ENCODE peak calls at places on chromosome 6, in ten cellular contexts. W, T, O, Q, L, B, H, A, Z and Y are unnamed samples.

GRCh38 chr6:104940881-104941693 is 15.8 kb upstream of the LIN28B start:
- DNase-seq in W (peak; percentile 26), T (no peak), O (no peak), Q (no peak), L (no peak), B (no peak), H (no peak), A (peak; percentile 16), Z (no peak), Y (peak; percentile 3)

GRCh38 chr6:73285674-73286283 is 22.8 kb upstream of the KHDC1 start:
- DNase-seq in W (peak; percentile 79), T (no peak), O (peak; percentile 55), Q (no peak), L (no peak), B (no peak), H (peak; percentile 37), A (no peak), Z (peak; percentile 23), Y (no peak)

GRCh38 chr6:66599541-66599940 is 892.5 kb upstream of the EYS start:
- DNase-seq in W (peak; percentile 22), T (no peak), O (no peak), Q (no peak), L (no peak), B (no peak), H (no peak), A (no peak), Z (no peak), Y (no peak)

GRCh38 chr6:21593927-21594421 is 423 bp downstream of the SOX4 start:
- DNase-seq in W (peak; percentile 67), T (no peak), O (peak; percentile 70), Q (no peak), L (no peak), B (peak; percentile 35), H (peak; percentile 55), A (peak; percentile 46), Z (no peak), Y (no peak)

GRCh38 chr6:88492241-88492640 is 326.1 kb upstream of the CNR1 start:
- DNase-seq in W (peak; percentile 65), T (no peak), O (no peak), Q (no peak), L (no peak), B (no peak), H (no peak), A (no peak), Z (no peak), Y (no peak)

GRCh38 chr6:3977875-3978711 is 100.8 kb downstream of the FAM217A start:
- DNase-seq in W (peak; percentile 94), T (no peak), O (peak; percentile 91), Q (no peak), L (no peak), B (peak; percentile 16), H (peak; percentile 54), A (peak; percentile 16), Z (peak; percentile 74), Y (peak; percentile 64)

GRCh38 chr6:158817298-158818007 is 1.7 kb downstream of the EZR start:
- DNase-seq in W (no peak), T (peak; percentile 85), O (no peak), Q (peak; percentile 10), L (no peak), B (peak; percentile 83), H (peak; percentile 58), A (peak; percentile 68), Z (no peak), Y (no peak)

GRCh38 chr6:156948807-156949206 is 171.6 kb downstream of the ARID1B start:
- DNase-seq in W (peak; percentile 82), T (no peak), O (peak; percentile 85), Q (no peak), L (no peak), B (no peak), H (peak; percentile 19), A (no peak), Z (peak; percentile 41), Y (no peak)

DNA sequence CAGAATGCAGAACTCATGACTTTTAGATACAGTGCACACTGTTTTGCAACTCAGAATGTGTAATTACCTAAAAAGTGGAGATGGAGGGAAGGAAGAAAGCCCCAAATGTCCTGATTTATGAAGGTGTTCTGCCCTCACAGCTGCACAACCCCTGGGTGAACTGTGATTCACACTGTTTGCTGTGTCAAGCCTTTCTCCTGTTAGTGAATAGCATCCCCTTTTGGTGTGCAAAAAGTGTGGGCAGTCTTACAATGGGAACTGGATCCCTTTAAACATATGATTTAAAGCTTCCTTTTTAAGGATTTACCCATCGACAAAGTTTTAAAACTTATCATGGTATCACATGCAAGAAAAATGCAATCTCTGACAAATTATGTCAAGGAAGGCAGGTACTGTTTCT is 633.4 kb upstream of the EPHA7 start:
- DNase-seq in W (peak; percentile 41), T (no peak), O (no peak), Q (no peak), L (no peak), B (no peak), H (no peak), A (no peak), Z (no peak), Y (no peak)
- TF ChIP-seq CTCF in W (peak; percentile 25), T (no peak), O (no peak), Q (no peak), L (no peak), B (no peak), H (no peak), A (no peak), Z (no peak), Y (no peak)

GRCh38 chr6:1766663-1767062 is 156.9 kb downstream of the FOXC1 start:
- DNase-seq in W (peak; percentile 38), T (no peak), O (no peak), Q (no peak), L (no peak), B (no peak), H (no peak), A (peak; percentile 39), Z (no peak), Y (no peak)

GRCh38 chr6:1765160-1765900 is 155.6 kb downstream of the FOXC1 start:
- DNase-seq in W (no peak), T (no peak), O (no peak), Q (no peak), L (no peak), B (no peak), H (no peak), A (no peak), Z (no peak), Y (no peak)

GRCh38 chr6:1770435-1770843 is 160.7 kb downstream of the FOXC1 start:
- DNase-seq in W (no peak), T (no peak), O (peak; percentile 6), Q (no peak), L (no peak), B (no peak), H (no peak), A (no peak), Z (no peak), Y (no peak)

GRCh38 chr6:1764584-1764983 is 154.9 kb downstream of the FOXC1 start:
- DNase-seq in W (no peak), T (no peak), O (no peak), Q (no peak), L (no peak), B (no peak), H (no peak), A (no peak), Z (no peak), Y (no peak)

DNA sequence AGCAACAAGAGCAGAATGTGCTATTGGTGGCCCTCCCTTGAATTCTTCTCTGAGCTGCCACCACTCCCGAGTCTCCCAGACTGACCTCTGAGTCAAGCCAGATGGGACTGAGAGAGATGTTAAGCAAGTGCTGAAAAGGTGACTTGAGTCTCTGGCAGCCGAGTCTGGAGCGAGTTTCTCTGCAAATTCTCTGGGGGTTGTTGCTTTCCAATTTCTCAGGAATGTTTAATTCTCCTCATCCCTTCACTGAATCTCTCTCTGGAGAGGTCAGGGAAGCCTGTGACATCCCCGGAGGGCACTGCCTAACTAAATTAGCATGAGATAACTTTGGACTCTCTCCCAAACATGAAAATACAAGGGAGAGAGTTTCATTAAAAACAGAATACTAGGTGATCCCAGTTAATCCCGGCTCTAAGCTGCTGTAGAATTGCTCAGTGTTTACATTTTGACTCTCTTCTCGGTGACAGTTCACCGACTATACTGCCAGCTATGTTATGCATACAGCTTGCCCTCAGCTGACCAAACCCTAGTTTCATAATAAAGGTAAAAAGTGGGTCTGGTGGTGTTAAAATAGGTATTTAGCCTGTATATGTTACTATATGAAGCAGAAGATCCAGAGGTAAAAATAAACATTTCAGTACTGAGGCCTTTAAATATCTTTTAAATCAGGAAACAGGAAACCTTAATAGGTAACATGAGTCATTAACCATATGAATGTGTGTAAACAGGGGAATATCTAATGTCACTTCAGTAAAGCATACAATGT is 157.9 kb downstream of the FOXC1 start:
- DNase-seq in W (peak; percentile 79), T (no peak), O (peak; percentile 72), Q (peak; percentile 22), L (peak; percentile 86), B (no peak), H (no peak), A (no peak), Z (no peak), Y (peak; percentile 81)
- TF ChIP-seq CTCF in W (no peak), T (no peak), O (no peak), Q (no peak), L (no peak), B (no peak), H (no peak), A (no peak), Z (no peak), Y (no peak)

DNA sequence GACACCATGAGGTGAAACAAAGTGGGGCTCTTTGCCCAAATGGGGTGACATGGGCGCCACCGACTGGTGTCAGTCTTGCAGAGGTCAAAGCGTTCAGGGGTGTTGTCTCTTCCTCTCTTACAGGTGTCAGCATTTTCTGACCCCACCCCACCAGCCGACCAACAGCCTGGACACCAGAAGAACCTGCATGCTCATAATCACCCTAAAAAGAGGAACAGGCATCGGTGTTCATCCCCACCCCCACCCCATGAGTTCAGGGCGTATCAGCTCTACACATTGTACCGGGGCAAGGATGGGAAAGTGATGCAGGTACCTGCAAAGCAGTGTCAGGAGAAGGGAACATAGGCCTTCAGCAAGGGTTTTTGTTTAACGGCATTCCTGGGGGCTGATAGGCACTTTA is 14.8 kb downstream of the LYRM2 start:
- DNase-seq in W (no peak), T (no peak), O (no peak), Q (no peak), L (no peak), B (no peak), H (no peak), A (no peak), Z (no peak), Y (no peak)
- TF ChIP-seq CTCF in W (no peak), T (no peak), O (no peak), Q (no peak), L (no peak), B (no peak), H (peak; percentile 15), A (no peak), Z (no peak), Y (no peak)

DNA sequence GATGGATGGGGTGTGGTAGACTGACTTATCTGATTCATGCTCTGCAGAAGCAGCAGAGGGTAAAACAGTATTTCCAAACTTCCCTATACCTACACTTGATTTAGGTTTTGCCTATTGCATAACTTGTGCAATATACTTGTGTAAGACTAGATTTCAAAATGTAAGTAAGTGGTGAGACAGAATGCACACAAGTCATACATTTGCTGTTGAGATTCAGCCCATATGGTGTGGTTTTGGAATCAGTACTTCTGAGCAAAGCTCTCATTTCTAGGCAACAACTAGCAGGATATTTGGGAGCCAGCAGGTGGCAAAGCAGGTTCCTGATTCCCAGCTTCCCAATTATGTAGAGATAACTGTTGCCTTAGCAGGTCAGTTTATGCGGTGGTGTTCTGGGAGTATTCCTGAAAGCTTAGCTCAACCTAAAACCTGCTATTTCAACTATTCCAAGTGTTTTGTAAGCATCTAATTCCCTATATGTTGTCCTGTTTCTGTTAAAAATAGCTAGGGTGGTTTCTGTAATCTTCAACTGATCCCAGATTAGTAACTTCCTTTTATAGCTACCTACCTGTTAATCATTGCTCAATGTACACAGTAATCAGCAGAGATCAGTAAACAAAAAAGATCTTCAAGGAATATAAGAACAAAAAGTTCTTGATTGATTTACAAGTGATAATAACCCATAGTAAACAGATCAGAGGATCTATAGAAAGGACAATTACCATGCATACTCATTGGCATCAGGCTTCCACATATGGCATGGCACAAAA is 8.5 kb upstream of the FABP7 start:
- DNase-seq in W (peak; percentile 17), T (no peak), O (no peak), Q (no peak), L (no peak), B (no peak), H (no peak), A (peak; percentile 40), Z (no peak), Y (no peak)
- TF ChIP-seq CTCF in W (no peak), T (no peak), O (no peak), Q (no peak), L (no peak), B (no peak), H (no peak), A (no peak), Z (peak; percentile 19), Y (no peak)